ENCODE peak calls at places on chromosomes 3 and 15, in six cellular contexts. One of them, this sample, is unnamed.

GRCh38 chr3:117622130-117622841 is 912.7 kb downstream of the TUSC7 start:
- DNase-seq in ovary: no peak
- DNase-seq in A549: peak; percentile 40
- DNase-seq in stomach: no peak
- DNase-seq in suprapubic skin: no peak
- DNase-seq in HepG2: no peak
- DNase-seq in this sample: no peak

GRCh38 chr15:96352594-96353377 is 22.3 kb downstream of the NR2F2 start:
- DNase-seq in ovary: peak; percentile 49
- DNase-seq in A549: no peak
- DNase-seq in stomach: no peak
- DNase-seq in suprapubic skin: no peak
- DNase-seq in HepG2: no peak
- DNase-seq in this sample: no peak

GRCh38 chr3:45367451-45367850 is 20.9 kb upstream of the LARS2 start:
- DNase-seq in ovary: no peak
- DNase-seq in A549: peak; percentile 16
- DNase-seq in stomach: no peak
- DNase-seq in suprapubic skin: no peak
- DNase-seq in HepG2: no peak
- DNase-seq in this sample: no peak

GRCh38 chr3:32474201-32474600 is 28.5 kb downstream of the CMTM6 start:
- DNase-seq in ovary: no peak
- DNase-seq in A549: no peak
- DNase-seq in stomach: no peak
- DNase-seq in suprapubic skin: no peak
- DNase-seq in HepG2: no peak
- DNase-seq in this sample: no peak

GRCh38 chr3:63097396-63097795 is 180.7 kb upstream of the SYNPR start:
- DNase-seq in ovary: no peak
- DNase-seq in A549: no peak
- DNase-seq in stomach: no peak
- DNase-seq in suprapubic skin: no peak
- DNase-seq in HepG2: no peak
- DNase-seq in this sample: no peak

GRCh38 chr15:27872355-27872754 is 226.8 kb downstream of the OCA2 start:
- DNase-seq in ovary: no peak
- DNase-seq in A549: no peak
- DNase-seq in stomach: no peak
- DNase-seq in suprapubic skin: no peak
- DNase-seq in HepG2: no peak
- DNase-seq in this sample: no peak

GRCh38 chr15:22806156-22806555 is 19.7 kb downstream of the NIPA1 start:
- DNase-seq in ovary: no peak
- DNase-seq in A549: no peak
- DNase-seq in stomach: no peak
- DNase-seq in suprapubic skin: no peak
- DNase-seq in HepG2: no peak
- DNase-seq in this sample: no peak

GRCh38 chr15:28918141-28918983 is 32.6 kb downstream of the APBA2 start:
- DNase-seq in ovary: no peak
- DNase-seq in A549: peak; percentile 75
- DNase-seq in stomach: no peak
- DNase-seq in suprapubic skin: peak; percentile 69
- DNase-seq in HepG2: peak; percentile 20
- DNase-seq in this sample: peak; percentile 70

GRCh38 chr3:171526869-171527268 is 66.7 kb upstream of the TNIK start:
- DNase-seq in ovary: no peak
- DNase-seq in A549: no peak
- DNase-seq in stomach: no peak
- DNase-seq in suprapubic skin: no peak
- DNase-seq in HepG2: peak; percentile 28
- DNase-seq in this sample: no peak

GRCh38 chr15:71448688-71449114 is 333.4 kb downstream of the THSD4 start:
- DNase-seq in ovary: peak; percentile 48
- DNase-seq in A549: peak; percentile 86
- DNase-seq in stomach: peak; percentile 60
- DNase-seq in suprapubic skin: no peak
- DNase-seq in HepG2: peak; percentile 51
- DNase-seq in this sample: no peak

GRCh38 chr3:186526256-186526606 is 17.9 kb downstream of the CRYGS start:
- DNase-seq in ovary: no peak
- DNase-seq in A549: no peak
- DNase-seq in stomach: no peak
- DNase-seq in suprapubic skin: no peak
- DNase-seq in HepG2: no peak
- DNase-seq in this sample: peak; percentile 39

GRCh38 chr3:10822055-10822454 is 6.0 kb downstream of the SLC6A11 start:
- DNase-seq in ovary: no peak
- DNase-seq in A549: no peak
- DNase-seq in stomach: no peak
- DNase-seq in suprapubic skin: no peak
- DNase-seq in HepG2: no peak
- DNase-seq in this sample: peak; percentile 30

GRCh38 chr3:161443921-161444457 is 52.6 kb upstream of the OTOL1 start:
- DNase-seq in ovary: no peak
- DNase-seq in A549: no peak
- DNase-seq in stomach: no peak
- DNase-seq in suprapubic skin: no peak
- DNase-seq in HepG2: peak; percentile 70
- DNase-seq in this sample: no peak

GRCh38 chr3:149657796-149658443 is at the start of gene WWTR1:
- DNase-seq in ovary: peak; percentile 96
- DNase-seq in A549: peak; percentile 96
- DNase-seq in stomach: peak; percentile 88
- DNase-seq in suprapubic skin: peak; percentile 98
- DNase-seq in HepG2: peak; percentile 93
- DNase-seq in this sample: peak; percentile 94

GRCh38 chr3:24264748-24265158 is 229.9 kb downstream of the THRB start:
- DNase-seq in ovary: no peak
- DNase-seq in A549: peak; percentile 53
- DNase-seq in stomach: no peak
- DNase-seq in suprapubic skin: no peak
- DNase-seq in HepG2: peak; percentile 53
- DNase-seq in this sample: no peak

DNA sequence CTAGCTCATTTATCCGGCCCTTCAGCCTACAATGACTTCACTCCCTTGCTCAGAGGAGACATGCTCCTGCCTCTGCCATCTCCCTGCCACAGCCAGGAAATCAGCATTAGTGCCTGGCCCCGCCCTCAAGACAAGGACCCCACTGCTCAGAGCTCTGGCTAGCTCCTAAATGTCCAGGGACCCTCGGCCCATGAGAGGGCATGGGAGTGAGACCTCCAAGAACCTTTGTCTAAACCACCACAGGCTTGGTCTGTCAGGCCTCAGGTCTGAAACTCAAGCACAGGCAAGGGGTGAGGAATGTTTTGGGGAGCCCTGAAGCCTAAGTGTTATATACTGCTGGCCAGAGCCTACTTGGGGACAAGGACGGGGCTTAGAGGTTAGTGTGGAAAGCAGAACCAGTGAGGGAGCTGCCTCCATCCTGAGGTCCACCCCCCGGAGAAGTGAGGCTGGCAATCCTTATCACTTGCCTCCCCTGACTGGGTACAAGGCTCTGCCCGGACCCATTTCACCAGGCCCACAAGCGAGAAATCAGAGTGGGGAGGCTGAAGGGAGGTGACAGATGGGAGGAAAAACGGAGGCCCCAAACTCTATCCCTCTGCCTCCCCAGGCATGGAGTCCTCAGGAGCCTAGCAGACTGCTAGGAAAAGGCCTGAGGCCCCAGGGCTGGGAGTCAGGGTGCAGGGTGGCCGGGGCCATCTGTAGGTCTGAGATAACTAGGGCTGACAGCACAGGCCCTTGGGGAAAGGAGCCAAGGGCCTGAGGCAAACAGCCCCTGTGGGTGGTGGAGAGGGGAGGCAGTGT is 18.8 kb downstream of the SHF start:
- DNase-seq in ovary: no peak
- DNase-seq in A549: no peak
- DNase-seq in stomach: no peak
- DNase-seq in suprapubic skin: no peak
- DNase-seq in HepG2: no peak
- DNase-seq in this sample: no peak
- TF ChIP-seq EP300 in ovary: no peak
- TF ChIP-seq EP300 in A549: no peak
- TF ChIP-seq EP300 in stomach: no peak
- TF ChIP-seq EP300 in suprapubic skin: no peak
- TF ChIP-seq EP300 in HepG2: no peak
- TF ChIP-seq EP300 in this sample: no peak

DNA sequence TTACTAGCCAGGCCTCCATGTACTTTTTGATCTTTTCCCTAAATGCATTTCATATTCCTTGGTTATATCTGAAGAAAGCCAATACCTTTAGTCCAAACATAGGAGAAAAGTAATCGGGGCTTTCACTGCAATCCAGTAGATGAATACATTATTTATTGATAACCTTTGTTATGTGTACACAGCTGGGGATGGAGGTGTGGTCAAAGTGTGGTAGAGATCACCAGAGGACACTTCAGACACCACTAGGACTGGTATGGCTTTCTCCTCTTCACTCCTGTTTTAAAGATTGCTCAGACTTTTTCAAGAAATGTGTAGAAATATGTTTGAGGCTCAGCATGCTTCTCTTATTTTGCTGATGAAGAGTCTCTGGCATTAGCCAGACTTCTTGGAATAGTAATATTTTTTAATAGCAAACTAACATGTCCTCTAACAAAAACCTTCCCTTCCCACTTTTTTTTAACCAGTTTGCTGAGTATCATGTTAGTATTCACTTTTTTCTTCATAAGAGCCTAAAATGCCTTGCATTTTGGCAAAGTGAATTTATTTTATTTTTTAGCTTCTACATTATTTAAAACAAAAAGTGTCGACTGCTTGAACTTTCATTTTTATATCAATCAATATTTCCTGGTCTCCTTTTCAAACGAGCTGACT is 65.6 kb upstream of the MBNL1 start:
- DNase-seq in ovary: no peak
- DNase-seq in A549: peak; percentile 5
- DNase-seq in stomach: no peak
- DNase-seq in suprapubic skin: no peak
- DNase-seq in HepG2: no peak
- DNase-seq in this sample: peak; percentile 29
- TF ChIP-seq EP300 in ovary: no peak
- TF ChIP-seq EP300 in A549: no peak
- TF ChIP-seq EP300 in stomach: no peak
- TF ChIP-seq EP300 in suprapubic skin: no peak
- TF ChIP-seq EP300 in HepG2: no peak
- TF ChIP-seq EP300 in this sample: no peak

GRCh38 chr15:62873203-62873602 is 169.3 kb upstream of the TPM1 start:
- DNase-seq in ovary: no peak
- DNase-seq in A549: no peak
- DNase-seq in stomach: no peak
- DNase-seq in suprapubic skin: no peak
- DNase-seq in HepG2: no peak
- DNase-seq in this sample: no peak

GRCh38 chr15:62866366-62866765 is 176.2 kb upstream of the TPM1 start:
- DNase-seq in ovary: no peak
- DNase-seq in A549: no peak
- DNase-seq in stomach: no peak
- DNase-seq in suprapubic skin: no peak
- DNase-seq in HepG2: no peak
- DNase-seq in this sample: no peak

GRCh38 chr15:62869116-62869515 is 173.4 kb upstream of the TPM1 start:
- DNase-seq in ovary: no peak
- DNase-seq in A549: no peak
- DNase-seq in stomach: no peak
- DNase-seq in suprapubic skin: no peak
- DNase-seq in HepG2: no peak
- DNase-seq in this sample: no peak

GRCh38 chr15:62870216-62870615 is 172.3 kb upstream of the TPM1 start:
- DNase-seq in ovary: no peak
- DNase-seq in A549: no peak
- DNase-seq in stomach: no peak
- DNase-seq in suprapubic skin: no peak
- DNase-seq in HepG2: no peak
- DNase-seq in this sample: no peak

DNA sequence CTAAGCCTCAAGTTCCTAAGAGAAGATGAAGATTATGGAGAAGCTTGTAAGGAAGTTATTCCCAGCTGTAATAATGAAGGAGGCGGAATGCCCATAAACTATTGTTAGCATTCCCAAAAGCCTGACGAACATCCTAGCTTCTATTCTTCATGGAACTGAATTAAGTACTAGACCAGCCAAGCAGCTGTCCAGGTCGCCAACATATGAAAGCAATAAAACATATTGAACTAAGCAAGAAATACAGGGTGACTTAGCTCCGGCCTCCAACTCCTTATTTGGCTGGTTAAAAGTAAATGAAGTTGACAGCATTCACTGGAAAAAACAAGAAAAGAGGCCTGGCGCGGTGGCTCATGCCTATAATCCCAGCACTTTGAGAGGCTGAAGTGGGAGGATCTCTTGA is 174.0 kb upstream of the TPM1 start:
- DNase-seq in ovary: no peak
- DNase-seq in A549: no peak
- DNase-seq in stomach: no peak
- DNase-seq in suprapubic skin: no peak
- DNase-seq in HepG2: no peak
- DNase-seq in this sample: no peak
- TF ChIP-seq EP300 in ovary: no peak
- TF ChIP-seq EP300 in A549: no peak
- TF ChIP-seq EP300 in stomach: no peak
- TF ChIP-seq EP300 in suprapubic skin: no peak
- TF ChIP-seq EP300 in HepG2: no peak
- TF ChIP-seq EP300 in this sample: no peak

GRCh38 chr3:57692404-57693191 is at the start of gene DENND6A:
- DNase-seq in ovary: peak; percentile 95
- DNase-seq in A549: peak; percentile 95
- DNase-seq in stomach: peak; percentile 98
- DNase-seq in suprapubic skin: peak; percentile 97
- DNase-seq in HepG2: peak; percentile 87
- DNase-seq in this sample: peak; percentile 98
- TF ChIP-seq EP300 in ovary: no peak
- TF ChIP-seq EP300 in A549: no peak
- TF ChIP-seq EP300 in stomach: no peak
- TF ChIP-seq EP300 in suprapubic skin: no peak
- TF ChIP-seq EP300 in HepG2: no peak
- TF ChIP-seq EP300 in this sample: peak; percentile 30

GRCh38 chr15:100284191-100284590 is 57.6 kb downstream of the ADAMTS17 start:
- DNase-seq in ovary: no peak
- DNase-seq in A549: no peak
- DNase-seq in stomach: no peak
- DNase-seq in suprapubic skin: no peak
- DNase-seq in HepG2: no peak
- DNase-seq in this sample: no peak
- TF ChIP-seq EP300 in ovary: no peak
- TF ChIP-seq EP300 in A549: no peak
- TF ChIP-seq EP300 in stomach: no peak
- TF ChIP-seq EP300 in suprapubic skin: no peak
- TF ChIP-seq EP300 in HepG2: no peak
- TF ChIP-seq EP300 in this sample: no peak